ENCODE peak calls at places on chromosomes 3 and 15, in nine cellular contexts. Z, N, U, G, J, M, T, P and H are unnamed samples. For H3K9me3 and H3K36me3, the result is how much of the 10 kb centered on the place peaks cover.

GRCh38 chr3:134065252-134065651 is 35.5 kb upstream of the SLCO2A1 start:
- DNase-seq in G (no peak), U (no peak), M (no peak), J (no peak), N (no peak), T (no peak), Z (no peak), P (no peak), H (no peak)

GRCh38 chr15:22949074-22949547 is 31.1 kb downstream of the CYFIP1 start:
- DNase-seq in G (peak), M (no peak), N (peak), P (peak), Z (peak), U (peak), J (peak), T (peak), H (peak)

GRCh38 chr3:77915341-77915740 is 875.4 kb downstream of the ROBO2 start:
- DNase-seq in T (no peak), Z (no peak), N (no peak), U (no peak), P (no peak), M (no peak), G (no peak), J (no peak), H (no peak)

GRCh38 chr15:94416829-94417228 is 185.5 kb downstream of the MCTP2 start:
- DNase-seq in U (no peak), T (no peak), Z (no peak), N (no peak), P (no peak), J (no peak), G (no peak), M (no peak), H (no peak)

GRCh38 chr3:22360977-22361376 is 610.0 kb upstream of the ZNF385D start:
- DNase-seq in U (no peak), J (no peak), N (peak), T (no peak), G (peak), Z (no peak), M (no peak), P (peak), H (no peak)

GRCh38 chr3:123272547-123272946 is 70.8 kb downstream of the SEC22A start:
- DNase-seq in P (peak), J (no peak), U (no peak), G (peak), Z (peak), T (no peak), N (peak), M (no peak), H (peak)

GRCh38 chr3:31014317-31015040 is 120.0 kb upstream of the GADL1 start:
- DNase-seq in G (peak), U (no peak), J (no peak), P (peak), Z (peak), T (no peak), N (no peak), M (no peak), H (no peak)

GRCh38 chr3:148042663-148043445 is 633.7 kb downstream of the ZIC1 start:
- DNase-seq in G (peak), M (no peak), J (no peak), N (peak), P (peak), T (no peak), U (no peak), Z (peak), H (no peak)

GRCh38 chr3:15681668-15682067 is 80.1 kb downstream of the BTD start:
- DNase-seq in P (peak), M (no peak), N (no peak), T (no peak), J (no peak), G (no peak), U (no peak), Z (no peak), H (no peak)

GRCh38 chr15:65578904-65579728 is 31.8 kb downstream of the INTS14 start:
- DNase-seq in Z (no peak), J (no peak), U (no peak), T (no peak), N (no peak), M (no peak), G (no peak), P (no peak), H (peak)

GRCh38 chr3:170476291-170476690 is 57.6 kb downstream of the CLDN11 start:
- DNase-seq in G (no peak), J (peak), N (no peak), T (no peak), Z (peak), P (no peak), U (no peak), M (no peak), H (peak)

GRCh38 chr3:115292131-115292530 is 145.0 kb upstream of the ZBTB20 start:
- DNase-seq in M (no peak), Z (no peak), N (no peak), T (no peak), P (no peak), G (no peak), U (no peak), J (no peak), H (no peak)

GRCh38 chr15:63517614-63518013 is 13.2 kb downstream of the USP3 start:
- DNase-seq in J (no peak), G (no peak), N (no peak), M (no peak), Z (no peak), T (no peak), P (no peak), U (no peak), H (peak)

GRCh38 chr3:88003115-88003755 is 55.6 kb downstream of the CGGBP1 start:
- DNase-seq in M (peak), T (no peak), P (peak), N (peak), G (peak), Z (peak), J (peak), U (peak), H (no peak)

GRCh38 chr3:103712320-103713008 is 1277.6 kb downstream of the ZPLD1 start:
- DNase-seq in G (peak), Z (peak), N (peak), J (no peak), U (no peak), M (no peak), P (no peak), T (no peak), H (no peak)

GRCh38 chr15:98888839-98889479 is 118.6 kb downstream of the PGPEP1L start:
- DNase-seq in P (peak), G (peak), M (no peak), J (no peak), Z (peak), U (no peak), N (peak), T (no peak), H (no peak)

GRCh38 chr3:183181606-183182005 is 19.1 kb upstream of the LAMP3 start:
- DNase-seq in Z (no peak), G (no peak), P (no peak), J (no peak), U (no peak), N (no peak), M (no peak), T (no peak), H (no peak)

GRCh38 chr3:177764377-177764912 is 567.2 kb upstream of the TBL1XR1 start:
- DNase-seq in P (peak), N (peak), U (no peak), M (no peak), T (no peak), Z (peak), G (peak), J (no peak), H (no peak)
- H3K9me3 ChIP-seq in P (under half), N (under half), U (under half), M (under half), T (under half), Z (under half), G (under half), J (under half), H (under half)

GRCh38 chr3:129940086-129940485 is 34.4 kb upstream of the TRH start:
- DNase-seq in Z (no peak), U (no peak), P (peak), T (no peak), G (peak), J (no peak), N (no peak), M (no peak), H (no peak)
- H3K36me3 ChIP-seq in Z (under half), U (under half), P (under half), T (under half), G (under half), J (under half), N (under half), M (under half), H (under half)

GRCh38 chr3:74847093-74847492 is 232.6 kb upstream of the CNTN3 start:
- DNase-seq in Z (no peak), T (no peak), G (no peak), J (no peak), P (no peak), M (no peak), N (no peak), U (no peak), H (no peak)

GRCh38 chr3:74839591-74839990 is 225.1 kb upstream of the CNTN3 start:
- DNase-seq in T (no peak), G (no peak), Z (no peak), U (no peak), J (peak), M (no peak), N (no peak), P (no peak), H (no peak)

GRCh38 chr3:74850381-74850780 is 235.9 kb upstream of the CNTN3 start:
- DNase-seq in M (no peak), U (no peak), T (no peak), G (no peak), P (no peak), N (no peak), Z (no peak), J (no peak), H (no peak)

GRCh38 chr3:74844428-74844827 is 230.0 kb upstream of the CNTN3 start:
- DNase-seq in P (peak), U (no peak), T (no peak), G (no peak), Z (no peak), M (no peak), N (no peak), J (no peak), H (no peak)

GRCh38 chr3:74845086-74845485 is 230.6 kb upstream of the CNTN3 start:
- DNase-seq in P (peak), J (no peak), G (no peak), Z (no peak), T (no peak), M (no peak), U (no peak), N (no peak), H (no peak)
- H3K9ac ChIP-seq in P (no peak), J (no peak), G (no peak), Z (no peak), T (no peak), M (no peak), U (no peak), N (no peak), H (no peak)

GRCh38 chr15:25054943-25055342 is 100.2 kb downstream of the SNRPN start:
- DNase-seq in G (no peak), P (no peak), M (no peak), T (no peak), Z (no peak), J (no peak), U (no peak), N (no peak), H (no peak)

GRCh38 chr15:25053000-25053815 is 98.4 kb downstream of the SNRPN start:
- DNase-seq in U (no peak), M (no peak), J (no peak), P (no peak), Z (no peak), T (no peak), N (no peak), G (no peak), H (peak)

GRCh38 chr15:25055356-25056068 is 100.7 kb downstream of the SNRPN start:
- DNase-seq in U (no peak), T (no peak), M (no peak), P (no peak), N (no peak), J (no peak), G (no peak), Z (no peak), H (peak)

GRCh38 chr15:25052191-25052999 is 97.6 kb downstream of the SNRPN start:
- DNase-seq in T (peak), Z (no peak), M (no peak), U (no peak), N (no peak), G (no peak), J (no peak), P (no peak), H (no peak)

DNA sequence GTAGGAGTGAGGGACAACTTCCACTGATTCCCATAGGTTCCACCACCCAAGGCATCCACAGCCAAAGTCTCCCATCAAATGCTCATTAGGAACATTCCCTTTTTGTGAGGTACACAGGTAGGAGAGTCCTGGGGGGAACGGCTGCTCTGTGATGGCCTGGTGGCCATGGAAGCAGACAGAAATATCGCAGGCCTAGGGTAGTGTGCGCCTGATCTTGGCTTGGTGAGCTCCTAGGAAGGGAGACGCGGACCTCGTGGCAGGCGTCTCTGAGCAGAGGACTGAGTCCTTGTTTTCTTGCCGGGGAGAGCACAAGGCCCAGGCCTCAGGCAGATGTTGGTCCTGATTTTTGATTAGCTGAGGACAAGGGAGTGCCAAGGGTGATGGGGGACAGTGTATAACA is 99.5 kb downstream of the SNRPN start:
- DNase-seq in U (no peak), Z (no peak), P (no peak), G (no peak), J (no peak), T (no peak), N (no peak), M (no peak), H (peak)
- H3K9me3 ChIP-seq in U (half or more), Z (half or more), P (under half), G (half or more), J (under half), T (half or more), N (under half), M (half or more), H (half or more)

GRCh38 chr3:33395900-33396299 is 44.3 kb downstream of the UBP1 start:
- DNase-seq in G (no peak), P (no peak), T (no peak), Z (no peak), J (no peak), N (no peak), M (no peak), U (no peak), H (no peak)
- H3K36me3 ChIP-seq in G (half or more), P (half or more), T (under half), Z (under half), J (under half), N (under half), M (half or more), U (under half), H (half or more)

DNA sequence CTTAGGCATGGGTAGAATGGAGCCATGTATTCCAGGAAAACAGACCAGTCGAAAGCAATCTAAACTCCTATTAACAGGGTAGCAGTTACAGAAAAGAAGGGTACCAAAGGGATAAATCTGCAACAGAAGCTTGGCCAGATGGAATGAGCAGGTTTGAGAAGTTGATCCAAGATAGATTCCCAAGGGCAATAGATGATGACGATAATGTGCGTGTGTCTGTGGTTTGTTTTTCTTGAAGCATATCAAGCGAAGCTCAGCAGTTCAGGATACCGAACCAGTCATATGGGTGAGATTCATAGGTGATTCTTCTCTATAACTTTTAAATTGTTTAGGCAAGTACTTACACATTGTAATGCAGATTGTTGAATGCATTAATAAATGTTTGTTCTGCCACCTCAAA is 203.8 kb upstream of the SEMA6D start:
- DNase-seq in M (no peak), Z (no peak), G (no peak), U (no peak), J (no peak), P (no peak), N (no peak), T (no peak), H (no peak)
- H3K9ac ChIP-seq in M (no peak), Z (no peak), G (no peak), U (no peak), J (no peak), P (no peak), N (no peak), T (no peak), H (no peak)

GRCh38 chr3:47083786-47084185 is 80.1 kb downstream of the SETD2 start:
- DNase-seq in N (no peak), G (no peak), U (no peak), J (no peak), T (no peak), P (no peak), M (no peak), Z (no peak), H (no peak)
- H3K9me3 ChIP-seq in N (under half), G (under half), U (under half), J (under half), T (under half), P (under half), M (under half), Z (under half), H (under half)

DNA sequence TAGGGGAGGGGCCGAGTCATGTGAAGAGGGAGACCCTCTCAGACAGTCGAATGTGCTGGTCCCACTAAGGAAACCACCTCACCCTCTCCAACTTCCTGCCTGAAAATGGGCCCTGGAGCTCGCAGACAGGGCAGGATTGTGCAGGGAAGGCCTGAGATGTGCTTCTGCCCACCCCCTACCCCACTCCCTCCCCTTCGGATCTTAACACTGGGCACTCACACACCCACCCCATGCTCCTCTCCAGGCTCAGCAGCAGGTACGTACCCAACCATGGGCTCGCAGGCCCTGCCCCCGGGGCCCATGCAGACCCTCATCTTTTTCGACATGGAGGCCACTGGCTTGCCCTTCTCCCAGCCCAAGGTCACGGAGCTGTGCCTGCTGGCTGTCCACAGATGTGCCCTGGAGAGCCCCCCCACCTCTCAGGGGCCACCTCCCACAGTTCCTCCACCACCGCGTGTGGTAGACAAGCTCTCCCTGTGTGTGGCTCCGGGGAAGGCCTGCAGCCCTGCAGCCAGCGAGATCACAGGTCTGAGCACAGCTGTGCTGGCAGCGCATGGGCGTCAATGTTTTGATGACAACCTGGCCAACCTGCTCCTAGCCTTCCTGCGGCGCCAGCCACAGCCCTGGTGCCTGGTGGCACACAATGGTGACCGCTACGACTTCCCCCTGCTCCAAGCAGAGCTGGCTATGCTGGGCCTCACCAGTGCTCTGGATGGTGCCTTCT is 20.0 kb downstream of the ATRIP start:
- DNase-seq in M (no peak), N (no peak), U (no peak), P (peak), T (peak), J (no peak), G (no peak), Z (no peak), H (peak)
- H3K36me3 ChIP-seq in M (half or more), N (under half), U (under half), P (under half), T (under half), J (under half), G (under half), Z (under half), H (under half)

GRCh38 chr3:5140230-5140621 is 18.1 kb downstream of the ARL8B start:
- DNase-seq in Z (no peak), N (no peak), P (no peak), G (no peak), M (no peak), T (no peak), J (no peak), U (no peak), H (peak)
- H3K9ac ChIP-seq in Z (no peak), N (no peak), P (peak), G (no peak), M (no peak), T (no peak), J (no peak), U (no peak), H (no peak)